ENCODE peak calls at places on chromosomes 7 and 10, in seven cellular contexts. N is NCI-H2029, M is OCI-LY7, E is Peyer's patch, J is ovary, P is AG20443, X is H54. K is an unnamed sample.
A peak's percentile ranks its signal among the peaks of the same experiment; 100 is the strongest.

GRCh38 chr10:71005337-71006305 is 117.3 kb upstream of the PCBD1 start:
- DNase-seq in N (no peak), M (no peak), E (peak; percentile 36), J (no peak), P (no peak), X (no peak), K (no peak)

GRCh38 chr10:69464801-69465401 is 13.6 kb downstream of the TSPAN15 start:
- DNase-seq in N (no peak), M (no peak), E (peak; percentile 77), J (no peak), P (peak; percentile 32), X (no peak), K (no peak)

GRCh38 chr10:72564596-72564995 is 61.3 kb downstream of the MICU1 start:
- DNase-seq in N (no peak), M (no peak), E (no peak), J (no peak), P (peak; percentile 85), X (no peak), K (no peak)

GRCh38 chr10:132812544-132812943 is 26.6 kb upstream of the NKX6-2 start:
- DNase-seq in N (no peak), M (no peak), E (peak; percentile 39), J (no peak), P (no peak), X (no peak), K (no peak)

GRCh38 chr10:97759157-97759980 is 12.4 kb downstream of the SFRP5 start:
- DNase-seq in N (peak; percentile 24), M (peak; percentile 54), E (peak; percentile 76), J (peak; percentile 73), P (peak; percentile 88), X (peak; percentile 95), K (peak; percentile 33)

GRCh38 chr7:25124485-25125136 is 449 bp downstream of the CYCS start:
- DNase-seq in N (no peak), M (peak; percentile 37), E (peak; percentile 54), J (peak; percentile 35), P (peak; percentile 13), X (no peak), K (no peak)

GRCh38 chr7:142959202-142959601 is 3.0 kb downstream of the KEL start:
- DNase-seq in N (no peak), M (no peak), E (no peak), J (no peak), P (no peak), X (no peak), K (no peak)

GRCh38 chr7:127995157-127995865 is 35.9 kb downstream of the LRRC4 start:
- DNase-seq in N (no peak), M (no peak), E (no peak), J (no peak), P (peak; percentile 69), X (no peak), K (no peak)

GRCh38 chr7:80335473-80336232 is 176.2 kb downstream of the GNAT3 start:
- DNase-seq in N (peak; percentile 25), M (no peak), E (no peak), J (no peak), P (peak; percentile 18), X (no peak), K (peak; percentile 57)

GRCh38 chr10:33623677-33624076 is 289.2 kb upstream of the NRP1 start:
- DNase-seq in N (no peak), M (no peak), E (no peak), J (no peak), P (no peak), X (no peak), K (no peak)

GRCh38 chr10:18224626-18225445 is 84.6 kb downstream of the CACNB2 start:
- DNase-seq in N (no peak), M (no peak), E (no peak), J (peak; percentile 67), P (no peak), X (no peak), K (no peak)

GRCh38 chr10:72096115-72097000 is 8.0 kb upstream of the SPOCK2 start:
- DNase-seq in N (no peak), M (no peak), E (no peak), J (no peak), P (no peak), X (no peak), K (no peak)

GRCh38 chr10:340646-341045 is 205.4 kb downstream of the ZMYND11 start:
- DNase-seq in N (no peak), M (no peak), E (no peak), J (no peak), P (no peak), X (no peak), K (no peak)

GRCh38 chr7:143245123-143245522 is 18.1 kb upstream of the GSTK1 start:
- DNase-seq in N (no peak), M (no peak), E (no peak), J (no peak), P (peak; percentile 30), X (no peak), K (peak; percentile 60)

GRCh38 chr7:15753834-15754600 is 67.5 kb upstream of the MEOX2 start:
- DNase-seq in N (no peak), M (no peak), E (no peak), J (no peak), P (peak; percentile 13), X (no peak), K (no peak)

GRCh38 chr10:78082636-78083035 is 49.0 kb downstream of the RPS24 start:
- DNase-seq in N (no peak), M (no peak), E (no peak), J (no peak), P (no peak), X (no peak), K (no peak)

GRCh38 chr10:71396714-71397339 is at the start of gene CDH23:
- DNase-seq in N (no peak), M (no peak), E (peak; percentile 59), J (peak; percentile 79), P (peak; percentile 42), X (no peak), K (peak; percentile 12)

GRCh38 chr7:156986378-156986777 is 24.1 kb downstream of the MNX1 start:
- DNase-seq in N (no peak), M (no peak), E (no peak), J (no peak), P (no peak), X (no peak), K (no peak)

GRCh38 chr7:147048864-147049263 is 932.3 kb downstream of the CNTNAP2 start:
- DNase-seq in N (no peak), M (no peak), E (no peak), J (no peak), P (no peak), X (no peak), K (no peak)

GRCh38 chr7:431658-432111 is 88.0 kb downstream of the PDGFA start:
- DNase-seq in N (no peak), M (no peak), E (no peak), J (no peak), P (peak; percentile 58), X (no peak), K (no peak)

GRCh38 chr10:96259150-96259549 is 12.2 kb downstream of the BLNK start:
- DNase-seq in N (no peak), M (no peak), E (no peak), J (no peak), P (no peak), X (no peak), K (no peak)

GRCh38 chr10:61830846-61831273 is 70.6 kb upstream of the ARID5B start:
- DNase-seq in N (no peak), M (no peak), E (no peak), J (no peak), P (no peak), X (no peak), K (no peak)

GRCh38 chr10:88932539-88933256 is 19.9 kb downstream of the ACTA2 start:
- DNase-seq in N (peak; percentile 55), M (peak; percentile 85), E (no peak), J (peak; percentile 55), P (peak; percentile 76), X (peak; percentile 50), K (peak; percentile 49)

GRCh38 chr7:128867241-128867640 is 4.6 kb downstream of the ATP6V1F start:
- DNase-seq in N (no peak), M (no peak), E (no peak), J (no peak), P (no peak), X (no peak), K (no peak)

GRCh38 chr7:117445206-117445605 is 17.9 kb upstream of the ASZ1 start:
- DNase-seq in N (no peak), M (no peak), E (no peak), J (no peak), P (no peak), X (no peak), K (no peak)

GRCh38 chr7:29319719-29320521 is 125.3 kb downstream of the CHN2 start:
- DNase-seq in N (no peak), M (peak; percentile 3), E (no peak), J (no peak), P (peak; percentile 21), X (no peak), K (peak; percentile 20)

GRCh38 chr7:45434404-45434803 is 139.8 kb upstream of the ADCY1 start:
- DNase-seq in N (no peak), M (no peak), E (no peak), J (no peak), P (no peak), X (no peak), K (no peak)

GRCh38 chr7:3527496-3528124 is 226.6 kb downstream of the SDK1 start:
- DNase-seq in N (no peak), M (no peak), E (no peak), J (no peak), P (no peak), X (no peak), K (no peak)

GRCh38 chr10:44370731-44371248 is 14.1 kb downstream of the CXCL12 start:
- DNase-seq in N (no peak), M (no peak), E (no peak), J (no peak), P (no peak), X (no peak), K (no peak)

GRCh38 chr7:90988523-90988922 is 275.7 kb upstream of the FZD1 start:
- DNase-seq in N (peak; percentile 84), M (no peak), E (no peak), J (no peak), P (no peak), X (no peak), K (peak; percentile 34)

GRCh38 chr10:61779950-61780659 is 117.4 kb downstream of the CABCOCO1 start:
- DNase-seq in N (no peak), M (no peak), E (peak; percentile 61), J (no peak), P (peak; percentile 82), X (peak; percentile 16), K (no peak)

GRCh38 chr10:48531486-48531885 is 73.4 kb downstream of the ARHGAP22 start:
- DNase-seq in N (no peak), M (no peak), E (no peak), J (no peak), P (no peak), X (no peak), K (no peak)

GRCh38 chr10:93680414-93681047 is 21.9 kb downstream of the FRA10AC1 start:
- DNase-seq in N (peak; percentile 15), M (peak; percentile 70), E (no peak), J (no peak), P (peak; percentile 40), X (no peak), K (peak; percentile 24)

GRCh38 chr7:13751771-13752170 is 237.7 kb downstream of the ETV1 start:
- DNase-seq in N (no peak), M (no peak), E (no peak), J (no peak), P (no peak), X (no peak), K (no peak)

GRCh38 chr10:17227367-17228080 is 517 bp upstream of the VIM start:
- DNase-seq in N (no peak), M (peak; percentile 24), E (no peak), J (no peak), P (no peak), X (no peak), K (no peak)

GRCh38 chr10:77974396-77975074 is 48.0 kb upstream of the DLG5 start:
- DNase-seq in N (no peak), M (peak; percentile 6), E (no peak), J (no peak), P (peak; percentile 41), X (no peak), K (no peak)

GRCh38 chr7:135322571-135323340 is 89.1 kb downstream of the STRA8 start:
- DNase-seq in N (no peak), M (no peak), E (no peak), J (no peak), P (no peak), X (no peak), K (no peak)

K was measured in NCI-H748 treated with DMSO at 0.1 percent for 48 hours.